ENCODE peak calls at places on chromosome 13, in five cellular contexts. One of them, this sample, is unnamed.

GRCh38 chr13:29802621-29803020 is 47.8 kb downstream of the UBL3 start:
- DNase-seq in left ventricle myocardium superior: no peak
- DNase-seq in activated CD4-positive, alpha-beta T cell treated with anti-CD3 and anti-CD28 coated beads, Interleukin-2, amount 10 ng/mL, durations not matched to agents 7 days and 5 days: no peak
- DNase-seq in breast epithelium: no peak
- DNase-seq in progenitor cell of endocrine pancreas: no peak
- DNase-seq in this sample: no peak

GRCh38 chr13:44664308-44664707 is 88.2 kb upstream of the TSC22D1 start:
- DNase-seq in left ventricle myocardium superior: no peak
- DNase-seq in activated CD4-positive, alpha-beta T cell treated with anti-CD3 and anti-CD28 coated beads, Interleukin-2, amount 10 ng/mL, durations not matched to agents 7 days and 5 days: no peak
- DNase-seq in breast epithelium: no peak
- DNase-seq in progenitor cell of endocrine pancreas: no peak
- DNase-seq in this sample: no peak

GRCh38 chr13:32330438-32330837 is 15.1 kb downstream of the BRCA2 start:
- DNase-seq in left ventricle myocardium superior: no peak
- DNase-seq in activated CD4-positive, alpha-beta T cell treated with anti-CD3 and anti-CD28 coated beads, Interleukin-2, amount 10 ng/mL, durations not matched to agents 7 days and 5 days: no peak
- DNase-seq in breast epithelium: no peak
- DNase-seq in progenitor cell of endocrine pancreas: no peak
- DNase-seq in this sample: no peak

GRCh38 chr13:113967206-113967720 is 6.6 kb downstream of the C13orf46 start:
- DNase-seq in left ventricle myocardium superior: peak; percentile 16
- DNase-seq in activated CD4-positive, alpha-beta T cell treated with anti-CD3 and anti-CD28 coated beads, Interleukin-2, amount 10 ng/mL, durations not matched to agents 7 days and 5 days: no peak
- DNase-seq in breast epithelium: no peak
- DNase-seq in progenitor cell of endocrine pancreas: no peak
- DNase-seq in this sample: no peak

GRCh38 chr13:97122381-97122996 is 99.6 kb upstream of the MBNL2 start:
- DNase-seq in left ventricle myocardium superior: no peak
- DNase-seq in activated CD4-positive, alpha-beta T cell treated with anti-CD3 and anti-CD28 coated beads, Interleukin-2, amount 10 ng/mL, durations not matched to agents 7 days and 5 days: no peak
- DNase-seq in breast epithelium: no peak
- DNase-seq in progenitor cell of endocrine pancreas: no peak
- DNase-seq in this sample: no peak

GRCh38 chr13:76239031-76239680 is 603.0 kb downstream of the LMO7 start:
- DNase-seq in left ventricle myocardium superior: no peak
- DNase-seq in activated CD4-positive, alpha-beta T cell treated with anti-CD3 and anti-CD28 coated beads, Interleukin-2, amount 10 ng/mL, durations not matched to agents 7 days and 5 days: no peak
- DNase-seq in breast epithelium: no peak
- DNase-seq in progenitor cell of endocrine pancreas: no peak
- DNase-seq in this sample: no peak

GRCh38 chr13:48233886-48234488 is 981 bp downstream of the ITM2B start:
- DNase-seq in left ventricle myocardium superior: no peak
- DNase-seq in activated CD4-positive, alpha-beta T cell treated with anti-CD3 and anti-CD28 coated beads, Interleukin-2, amount 10 ng/mL, durations not matched to agents 7 days and 5 days: no peak
- DNase-seq in breast epithelium: no peak
- DNase-seq in progenitor cell of endocrine pancreas: no peak
- DNase-seq in this sample: no peak

GRCh38 chr13:33639640-33640080 is 178.3 kb upstream of the RFC3 start:
- DNase-seq in left ventricle myocardium superior: no peak
- DNase-seq in activated CD4-positive, alpha-beta T cell treated with anti-CD3 and anti-CD28 coated beads, Interleukin-2, amount 10 ng/mL, durations not matched to agents 7 days and 5 days: no peak
- DNase-seq in breast epithelium: no peak
- DNase-seq in progenitor cell of endocrine pancreas: no peak
- DNase-seq in this sample: no peak

GRCh38 chr13:42173789-42174343 is 98.1 kb upstream of the AKAP11 start:
- DNase-seq in left ventricle myocardium superior: no peak
- DNase-seq in activated CD4-positive, alpha-beta T cell treated with anti-CD3 and anti-CD28 coated beads, Interleukin-2, amount 10 ng/mL, durations not matched to agents 7 days and 5 days: no peak
- DNase-seq in breast epithelium: no peak
- DNase-seq in progenitor cell of endocrine pancreas: no peak
- DNase-seq in this sample: no peak

GRCh38 chr13:75359266-75359665 is 122.7 kb downstream of the TBC1D4 start:
- DNase-seq in left ventricle myocardium superior: no peak
- DNase-seq in activated CD4-positive, alpha-beta T cell treated with anti-CD3 and anti-CD28 coated beads, Interleukin-2, amount 10 ng/mL, durations not matched to agents 7 days and 5 days: no peak
- DNase-seq in breast epithelium: no peak
- DNase-seq in progenitor cell of endocrine pancreas: no peak
- DNase-seq in this sample: no peak

GRCh38 chr13:73733691-73734090 is 400.5 kb downstream of the KLF12 start:
- DNase-seq in left ventricle myocardium superior: no peak
- DNase-seq in activated CD4-positive, alpha-beta T cell treated with anti-CD3 and anti-CD28 coated beads, Interleukin-2, amount 10 ng/mL, durations not matched to agents 7 days and 5 days: no peak
- DNase-seq in breast epithelium: no peak
- DNase-seq in progenitor cell of endocrine pancreas: no peak
- DNase-seq in this sample: no peak

GRCh38 chr13:30618186-30618937 is 642 bp downstream of the USPL1 start:
- DNase-seq in left ventricle myocardium superior: no peak
- DNase-seq in activated CD4-positive, alpha-beta T cell treated with anti-CD3 and anti-CD28 coated beads, Interleukin-2, amount 10 ng/mL, durations not matched to agents 7 days and 5 days: peak; percentile 40
- DNase-seq in breast epithelium: no peak
- DNase-seq in progenitor cell of endocrine pancreas: no peak
- DNase-seq in this sample: peak; percentile 83

This sample was measured in NCI-H526 treated with DMSO at 0.1 percent for 48 hours.